ENCODE peak calls at places on chromosomes 12 and 14, in ten cellular contexts. Q is tibial nerve, I is psoas muscle, P is GM12865, A is heart right ventricle, R is mesothelial cell of epicardium, N is GM13976, X is cardiac fibroblast, B is upper lobe of right lung, M is AG04450. K is an unnamed sample.

GRCh38 chr12:7731499-7731898 is 15.7 kb downstream of the CLEC4C start:
- DNase-seq in Q (no peak), I (no peak), P (no peak), A (no peak), R (no peak), N (no peak), X (no peak), B (peak; percentile 9), M (no peak), K (no peak)

GRCh38 chr12:496736-497135 is 37.0 kb downstream of the B4GALNT3 start:
- DNase-seq in Q (no peak), I (no peak), P (no peak), A (no peak), R (no peak), N (no peak), X (no peak), B (no peak), M (no peak), K (no peak)

GRCh38 chr12:98646165-98646764 is 1.2 kb downstream of the APAF1 start:
- DNase-seq in Q (no peak), I (no peak), P (peak; percentile 12), A (no peak), R (no peak), N (no peak), X (peak; percentile 63), B (no peak), M (no peak), K (no peak)

GRCh38 chr12:95859344-95859816 is 628 bp downstream of the SNRPF start:
- DNase-seq in Q (no peak), I (no peak), P (peak; percentile 44), A (no peak), R (no peak), N (no peak), X (peak; percentile 41), B (no peak), M (no peak), K (no peak)

GRCh38 chr12:24948816-24949722 is at the start of gene BCAT1:
- DNase-seq in Q (peak; percentile 58), I (peak; percentile 82), P (peak; percentile 89), A (peak; percentile 25), R (peak; percentile 76), N (peak; percentile 60), X (peak; percentile 89), B (peak; percentile 91), M (peak; percentile 70), K (peak; percentile 31)

GRCh38 chr12:48865141-48865440 is 579 bp downstream of the RND1 start:
- DNase-seq in Q (no peak), I (no peak), P (no peak), A (no peak), R (no peak), N (no peak), X (no peak), B (no peak), M (no peak), K (no peak)

GRCh38 chr14:51139221-51139681 is 44.3 kb upstream of the TRIM9 start:
- DNase-seq in Q (no peak), I (no peak), P (no peak), A (no peak), R (no peak), N (no peak), X (no peak), B (no peak), M (no peak), K (no peak)

GRCh38 chr12:69719336-69720316 is 19.0 kb upstream of the RAB3IP start:
- DNase-seq in Q (no peak), I (peak; percentile 48), P (no peak), A (no peak), R (no peak), N (no peak), X (no peak), B (no peak), M (no peak), K (no peak)

GRCh38 chr12:106296179-106296877 is 6.2 kb upstream of the TCP11L2 start:
- DNase-seq in Q (no peak), I (no peak), P (no peak), A (no peak), R (no peak), N (no peak), X (peak; percentile 77), B (no peak), M (no peak), K (no peak)

GRCh38 chr12:52552055-52552454 is 890 bp downstream of the KRT71 start:
- DNase-seq in Q (no peak), I (peak; percentile 28), P (no peak), A (no peak), R (no peak), N (no peak), X (no peak), B (no peak), M (no peak), K (no peak)

GRCh38 chr12:107759410-107759809 is 1.5 kb downstream of the PRDM4 start:
- DNase-seq in Q (no peak), I (no peak), P (peak; percentile 44), A (no peak), R (no peak), N (no peak), X (peak; percentile 89), B (no peak), M (peak; percentile 45), K (no peak)

GRCh38 chr12:58917699-58918334 is 2.5 kb downstream of the LRIG3 start:
- DNase-seq in Q (no peak), I (no peak), P (peak; percentile 44), A (no peak), R (no peak), N (no peak), X (peak; percentile 18), B (no peak), M (no peak), K (no peak)

GRCh38 chr12:58920956-58921861 is 905 bp upstream of the LRIG3 start:
- DNase-seq in Q (no peak), I (no peak), P (peak; percentile 46), A (no peak), R (no peak), N (no peak), X (no peak), B (no peak), M (no peak), K (no peak)

GRCh38 chr12:58918475-58918874 is 1.8 kb downstream of the LRIG3 start:
- DNase-seq in Q (no peak), I (no peak), P (no peak), A (no peak), R (no peak), N (no peak), X (peak; percentile 9), B (no peak), M (no peak), K (no peak)

GRCh38 chr12:58919271-58920101 is 818 bp downstream of the LRIG3 start:
- DNase-seq in Q (peak; percentile 24), I (no peak), P (peak; percentile 80), A (peak; percentile 26), R (peak; percentile 38), N (peak; percentile 44), X (peak; percentile 66), B (peak; percentile 81), M (no peak), K (no peak)

GRCh38 chr12:58920102-58920955 is at the start of gene LRIG3:
- DNase-seq in Q (peak; percentile 82), I (peak; percentile 94), P (peak; percentile 91), A (peak; percentile 90), R (peak; percentile 90), N (peak; percentile 76), X (peak; percentile 89), B (peak; percentile 94), M (peak; percentile 76), K (peak; percentile 51)
- TF ChIP-seq CTCF in Q (no peak), I (no peak), P (peak; percentile 18), A (peak; percentile 14), R (peak; percentile 16), N (no peak), X (no peak), B (peak; percentile 15), M (no peak), K (no peak)

GRCh38 chr14:72472845-72473244 is 421.1 kb downstream of the DPF3 start:
- DNase-seq in Q (no peak), I (no peak), P (no peak), A (no peak), R (no peak), N (no peak), X (peak; percentile 8), B (no peak), M (no peak), K (no peak)
- TF ChIP-seq CTCF in Q (no peak), I (no peak), P (no peak), A (no peak), R (peak; percentile 47), N (no peak), X (no peak), B (no peak), M (peak; percentile 17), K (no peak)

GRCh38 chr12:111250251-111250881 is 118.5 kb downstream of the PHETA1 start:
- DNase-seq in Q (no peak), I (no peak), P (no peak), A (no peak), R (no peak), N (no peak), X (no peak), B (no peak), M (no peak), K (no peak)
- TF ChIP-seq CTCF in Q (no peak), I (no peak), P (no peak), A (no peak), R (no peak), N (no peak), X (no peak), B (no peak), M (no peak), K (no peak)

GRCh38 chr12:4283512-4284255 is 10.1 kb downstream of the CCND2 start:
- DNase-seq in Q (no peak), I (no peak), P (no peak), A (no peak), R (no peak), N (no peak), X (no peak), B (peak; percentile 47), M (no peak), K (no peak)

GRCh38 chr12:4282892-4283511 is 9.4 kb downstream of the CCND2 start:
- DNase-seq in Q (no peak), I (no peak), P (no peak), A (no peak), R (no peak), N (no peak), X (no peak), B (peak; percentile 51), M (no peak), K (peak; percentile 56)

GRCh38 chr12:4286228-4286627 is 12.7 kb downstream of the CCND2 start:
- DNase-seq in Q (no peak), I (no peak), P (no peak), A (no peak), R (no peak), N (no peak), X (no peak), B (no peak), M (no peak), K (peak; percentile 52)

GRCh38 chr12:4285070-4285469 is 11.5 kb downstream of the CCND2 start:
- DNase-seq in Q (no peak), I (no peak), P (no peak), A (no peak), R (no peak), N (no peak), X (no peak), B (no peak), M (no peak), K (no peak)

DNA sequence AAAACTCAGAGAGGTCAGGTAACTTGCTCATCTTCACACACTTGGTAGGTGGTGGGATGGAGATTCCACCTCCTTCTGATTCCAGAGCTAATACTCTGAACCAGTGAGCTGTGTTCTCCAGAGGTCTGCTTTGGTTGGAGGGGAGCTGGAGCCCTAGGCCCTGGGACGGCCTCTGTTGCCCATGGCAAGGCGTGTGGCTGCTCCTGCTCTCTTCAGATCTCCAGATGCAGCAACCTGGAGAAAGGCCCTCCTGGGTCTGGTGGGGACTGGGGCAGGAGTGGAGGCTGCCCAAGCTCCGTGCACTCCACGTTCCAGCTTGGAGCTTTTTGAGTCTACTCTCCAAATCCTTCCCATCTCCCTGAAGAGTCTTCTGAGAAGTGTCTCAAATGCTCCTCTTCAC is 10.7 kb downstream of the CCND2 start:
- DNase-seq in Q (no peak), I (no peak), P (no peak), A (no peak), R (no peak), N (no peak), X (no peak), B (no peak), M (no peak), K (no peak)
- TF ChIP-seq CTCF in Q (no peak), I (no peak), P (no peak), A (no peak), R (no peak), N (no peak), X (no peak), B (no peak), M (no peak), K (no peak)